ENCODE peak calls at places on chromosome 22, in four cellular contexts. L is dorsolateral prefrontal cortex, A is PC-3, M is SJSA1. E is an unnamed sample.

GRCh38 chr22:35114296-35114980 is 48.5 kb downstream of the ISX start:
- DNase-seq in L (no peak), M (no peak), A (no peak), E (no peak)

GRCh38 chr22:41487037-41487963 is 18.4 kb downstream of the ACO2 start:
- DNase-seq in L (no peak), M (no peak), A (no peak), E (no peak)

GRCh38 chr22:27129266-27129665 is 471.9 kb downstream of the MIAT start:
- DNase-seq in L (no peak), A (peak), M (no peak), E (peak)

GRCh38 chr22:40922484-40923303 is 28.5 kb upstream of the RBX1 start:
- DNase-seq in L (no peak), A (peak), M (no peak), E (peak)

GRCh38 chr22:44396727-44397722 is 84.3 kb upstream of the SHISAL1 start:
- DNase-seq in L (no peak), M (peak), A (no peak), E (no peak)

GRCh38 chr22:21718492-21718891 is 17.1 kb downstream of the YPEL1 start:
- DNase-seq in M (no peak), L (no peak), A (peak), E (no peak)

GRCh38 chr22:45692549-45692948 is 20.9 kb downstream of the ATXN10 start:
- DNase-seq in L (no peak), A (peak), M (no peak), E (no peak)

GRCh38 chr22:41507330-41508063 is 36.8 kb downstream of the POLR3H start:
- DNase-seq in A (no peak), L (no peak), M (no peak), E (no peak)

GRCh38 chr22:48940988-48941902 is 886.4 kb downstream of the BRD1 start:
- DNase-seq in A (no peak), M (peak), L (peak), E (no peak)

GRCh38 chr22:41094036-41094435 is 1.6 kb downstream of the EP300 start:
- DNase-seq in M (no peak), L (no peak), A (peak), E (peak)

GRCh38 chr22:49305215-49305965 is 522.3 kb downstream of the BRD1 start:
- DNase-seq in A (peak), L (peak), M (peak), E (no peak)

GRCh38 chr22:37340331-37341262 is 58.3 kb downstream of the CYTH4 start:
- DNase-seq in M (no peak), A (peak), L (peak), E (no peak)

GRCh38 chr22:50506611-50507420 is 686 bp downstream of the LMF2 start:
- DNase-seq in M (peak), A (no peak), L (no peak), E (no peak)

GRCh38 chr22:37943471-37944198 is 9.8 kb downstream of the C22orf23 start:
- DNase-seq in A (peak), M (no peak), L (no peak), E (no peak)

GRCh38 chr22:47292546-47293320 is 530.3 kb downstream of the TBC1D22A start:
- DNase-seq in L (no peak), A (no peak), M (peak), E (no peak)

GRCh38 chr22:47196493-47196849 is 434.0 kb downstream of the TBC1D22A start:
- DNase-seq in A (no peak), L (no peak), M (no peak), E (no peak)

GRCh38 chr22:40436460-40437431 is 66.4 kb downstream of the SGSM3 start:
- DNase-seq in A (peak), M (no peak), L (no peak), E (peak)

GRCh38 chr22:40499187-40499753 is 128.9 kb downstream of the SGSM3 start:
- DNase-seq in A (peak), M (peak), L (no peak), E (peak)

GRCh38 chr22:40898850-40899357 is 37.0 kb upstream of the DNAJB7 start:
- DNase-seq in L (no peak), M (no peak), A (peak), E (peak)

GRCh38 chr22:38068641-38069371 is 11.6 kb downstream of the PICK1 start:
- DNase-seq in A (no peak), M (no peak), L (no peak), E (no peak)

GRCh38 chr22:49825944-49826602 is 1.6 kb downstream of the BRD1 start:
- DNase-seq in A (peak), M (peak), L (no peak), E (peak)

GRCh38 chr22:49350441-49351121 is 477.1 kb downstream of the BRD1 start:
- DNase-seq in L (no peak), M (no peak), A (no peak), E (no peak)

GRCh38 chr22:44995282-44995597 is 14.6 kb downstream of the PHF21B start:
- DNase-seq in L (no peak), A (no peak), M (no peak), E (no peak)

GRCh38 chr22:30309981-30310672 is 16.6 kb downstream of the TBC1D10A start:
- DNase-seq in M (no peak), L (no peak), A (no peak), E (no peak)
- H3K4me3 ChIP-seq in M (no peak), L (no peak), A (no peak), E (no peak)

GRCh38 chr22:19799322-19800190 is 39.0 kb downstream of the TBX1 start:
- DNase-seq in A (no peak), M (peak), L (no peak), E (peak)

GRCh38 chr22:19798825-19799224 is 38.2 kb downstream of the TBX1 start:
- DNase-seq in A (no peak), L (no peak), M (no peak), E (no peak)

GRCh38 chr22:19797086-19797485 is 36.5 kb downstream of the TBX1 start:
- DNase-seq in M (no peak), A (no peak), L (no peak), E (no peak)

GRCh38 chr22:19797631-19798319 is 37.2 kb downstream of the TBX1 start:
- DNase-seq in L (no peak), A (no peak), M (no peak), E (no peak)

GRCh38 chr22:19798320-19798665 is 37.7 kb downstream of the TBX1 start:
- DNase-seq in L (no peak), A (no peak), M (no peak), E (no peak)
- H3K27ac ChIP-seq in L (no peak), A (no peak), M (no peak), E (no peak)

GRCh38 chr22:39244073-39244495 is 698 bp downstream of the PDGFB start:
- DNase-seq in M (no peak), A (no peak), L (no peak), E (no peak)
- H3K4me3 ChIP-seq in M (peak), A (peak), L (peak), E (no peak)

DNA sequence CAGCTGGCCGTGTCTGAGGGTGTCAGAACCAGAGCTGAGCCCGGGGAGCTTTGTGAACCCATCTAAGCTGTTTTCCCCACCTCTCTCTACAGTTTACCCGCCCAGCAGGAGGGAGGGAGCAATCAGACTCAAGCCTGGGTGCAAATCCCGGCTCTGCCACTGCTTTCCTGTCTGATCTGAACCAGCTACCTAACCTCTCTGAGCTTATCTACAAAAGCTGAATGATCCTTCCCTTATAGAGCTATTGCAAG is 252 bp downstream of the APOL2 start:
- DNase-seq in M (peak), L (no peak), A (no peak), E (no peak)
- H3K27ac ChIP-seq in M (peak), L (peak), A (peak), E (peak)

GRCh38 chr22:24247564-24248344 is 2.9 kb upstream of the GGT5 start:
- DNase-seq in M (peak), A (peak), L (peak), E (peak)

GRCh38 chr22:24240381-24240780 is 4.5 kb downstream of the GGT5 start:
- DNase-seq in L (no peak), A (no peak), M (no peak), E (no peak)

GRCh38 chr22:24247011-24247507 is 2.2 kb upstream of the GGT5 start:
- DNase-seq in L (no peak), M (no peak), A (no peak), E (no peak)

DNA sequence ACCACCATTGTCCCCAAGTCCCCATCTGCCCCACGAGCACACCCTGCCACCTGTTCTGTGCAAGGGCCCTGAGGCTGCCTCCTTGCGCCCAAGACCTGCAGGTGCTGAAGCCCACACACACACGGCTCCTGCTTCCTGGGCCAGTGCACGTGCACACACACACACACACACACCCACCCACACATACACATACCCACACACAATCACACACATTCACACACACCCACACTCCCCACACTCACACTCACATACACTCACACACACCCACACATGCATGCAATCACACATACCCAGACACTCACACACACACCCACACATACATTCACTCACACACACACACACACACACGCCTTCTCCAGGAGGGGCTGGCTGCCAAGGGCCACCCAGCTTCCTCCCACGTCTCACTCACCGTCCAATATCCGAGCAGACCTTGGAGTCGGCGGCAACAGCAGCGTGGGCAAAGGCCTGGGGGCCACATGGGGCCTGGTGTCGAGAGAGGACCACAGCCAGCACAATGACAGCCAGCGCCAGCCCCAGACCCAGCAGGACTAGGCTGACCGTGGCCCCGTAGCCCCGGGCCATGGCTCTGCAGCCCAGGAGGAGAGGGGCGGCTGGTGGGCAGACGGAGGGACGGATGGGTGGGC is 616 bp downstream of the GGT5 start:
- DNase-seq in M (no peak), L (no peak), A (no peak), E (peak)
- H3K4me3 ChIP-seq in M (no peak), L (peak), A (no peak), E (peak)

DNA sequence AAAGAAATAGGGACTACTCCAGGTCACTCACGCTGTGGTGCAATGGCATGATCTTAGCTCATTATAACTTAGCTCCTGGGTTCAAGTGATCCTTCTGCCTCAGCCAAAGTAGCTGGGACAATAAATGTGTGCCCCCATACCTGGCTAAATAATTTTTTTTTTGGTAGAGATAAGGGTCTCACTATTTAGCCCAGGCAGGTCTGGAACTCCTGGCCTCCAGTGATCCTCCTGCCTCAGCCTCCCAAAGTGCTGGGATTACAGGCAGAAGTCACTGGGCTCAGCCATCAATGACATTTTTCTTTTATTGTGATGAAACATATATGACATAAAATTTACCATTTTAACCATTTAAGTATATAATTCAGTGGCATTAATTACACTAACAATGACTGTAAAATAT is 10.6 kb downstream of the SLC5A4 start:
- DNase-seq in M (no peak), L (no peak), A (no peak), E (no peak)
- H3K27ac ChIP-seq in M (no peak), L (no peak), A (no peak), E (no peak)

GRCh38 chr22:17120711-17121234 is 387 bp downstream of the TMEM121B start:
- DNase-seq in M (no peak), L (no peak), A (no peak), E (no peak)
- H3K4me3 ChIP-seq in M (peak), L (peak), A (no peak), E (peak)

DNA sequence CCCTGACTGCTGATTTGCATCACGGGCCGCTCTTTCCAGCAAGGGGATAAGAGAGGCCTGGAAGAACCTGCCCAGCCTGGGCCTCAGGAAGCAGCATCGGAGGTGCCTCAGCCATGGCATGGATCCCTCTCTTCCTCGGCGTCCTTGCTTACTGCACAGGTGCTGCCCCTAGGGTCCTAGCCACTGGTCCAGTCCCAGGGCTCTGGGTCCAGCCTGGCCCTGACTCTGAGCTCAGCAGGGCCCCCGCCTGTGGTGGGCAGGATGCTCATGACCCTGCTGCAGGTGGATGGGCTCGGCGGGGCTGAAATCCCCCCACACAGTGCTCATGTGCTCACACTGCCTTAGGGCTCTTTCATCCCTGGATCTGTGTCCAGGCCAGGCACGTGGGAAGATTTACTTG is 7.0 kb upstream of the IGLL5 start:
- DNase-seq in M (peak), L (no peak), A (no peak), E (no peak)
- H3K27ac ChIP-seq in M (no peak), L (no peak), A (no peak), E (no peak)

DNA sequence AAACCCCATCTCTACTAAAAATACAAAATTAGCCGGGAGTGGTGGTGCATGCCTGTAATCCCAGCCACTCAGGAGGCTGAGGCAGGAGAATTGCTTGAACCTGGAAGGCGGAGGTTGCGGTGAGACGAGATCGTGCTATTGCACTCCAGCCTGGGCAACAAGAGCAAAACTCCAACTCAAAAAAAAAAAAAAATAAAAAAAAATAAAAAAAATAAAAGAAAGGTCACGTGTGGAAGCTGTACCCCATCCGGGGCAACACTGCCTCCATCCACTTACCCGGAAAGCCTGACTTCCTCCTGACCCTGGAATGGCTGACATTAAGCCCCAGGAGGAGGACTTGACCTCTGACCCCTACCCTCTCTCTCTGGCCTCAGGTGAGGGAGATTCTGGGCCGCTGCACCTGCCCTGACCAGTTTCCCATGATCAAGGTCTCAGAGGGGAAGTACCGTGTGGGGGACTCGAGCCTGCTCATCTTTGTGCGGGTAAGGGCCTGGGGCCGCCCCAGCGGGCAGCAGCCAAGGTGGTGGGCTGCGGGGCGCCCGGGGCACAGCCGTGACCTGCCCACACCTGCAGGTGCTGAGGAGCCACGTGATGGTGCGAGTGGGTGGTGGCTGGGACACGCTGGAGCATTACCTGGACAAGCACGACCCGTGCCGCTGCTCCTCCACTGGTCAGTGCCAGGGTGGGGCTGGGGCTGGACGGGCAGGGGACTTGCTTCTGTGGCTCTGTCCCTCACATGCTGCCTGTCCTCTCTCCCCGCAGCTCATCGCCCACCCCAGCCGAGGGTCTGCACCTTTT is 3.8 kb downstream of the GAS2L1 start:
- DNase-seq in M (no peak), L (no peak), A (no peak), E (no peak)
- H3K4me3 ChIP-seq in M (no peak), L (peak), A (no peak), E (no peak)